ENCODE peak calls at places on chromosomes 16 and 17, in ten cellular contexts. One of them, this sample, is unnamed.
A peak's percentile ranks its signal among the peaks of the same experiment; 100 is the strongest.

GRCh38 chr16:89502319-89502843 is 5.8 kb upstream of the SPG7 start:
- DNase-seq in amygdala: no peak
- DNase-seq in GM04504: no peak
- DNase-seq in NCI-H1417: no peak
- DNase-seq in Calu3: peak; percentile 90
- DNase-seq in DMS153: no peak
- DNase-seq in lung microvascular endothelial cell: peak; percentile 44
- DNase-seq in activated CD8-positive, alpha-beta T cell treated with anti-CD3 and anti-CD28 coated beads for 36 hours: no peak
- DNase-seq in GM03348: no peak
- DNase-seq in SHP77 treated with DMSO at 0.1 percent for 48 hours: no peak
- DNase-seq in this sample: no peak

GRCh38 chr16:82481455-82481854 is 145.3 kb upstream of the CDH13 start:
- DNase-seq in NCI-H1417: no peak
- DNase-seq in GM03348: no peak
- DNase-seq in amygdala: no peak
- DNase-seq in DMS153: no peak
- DNase-seq in Calu3: no peak
- DNase-seq in activated CD8-positive, alpha-beta T cell treated with anti-CD3 and anti-CD28 coated beads for 36 hours: no peak
- DNase-seq in lung microvascular endothelial cell: no peak
- DNase-seq in GM04504: no peak
- DNase-seq in SHP77 treated with DMSO at 0.1 percent for 48 hours: no peak
- DNase-seq in this sample: no peak

GRCh38 chr17:15971108-15971507 is 26.2 kb downstream of the ADORA2B start:
- DNase-seq in GM04504: no peak
- DNase-seq in GM03348: no peak
- DNase-seq in NCI-H1417: no peak
- DNase-seq in SHP77 treated with DMSO at 0.1 percent for 48 hours: no peak
- DNase-seq in activated CD8-positive, alpha-beta T cell treated with anti-CD3 and anti-CD28 coated beads for 36 hours: no peak
- DNase-seq in Calu3: no peak
- DNase-seq in DMS153: no peak
- DNase-seq in lung microvascular endothelial cell: no peak
- DNase-seq in amygdala: no peak
- DNase-seq in this sample: no peak

GRCh38 chr16:16780588-16780987 is 401.6 kb downstream of the NPIPA7 start:
- DNase-seq in DMS153: no peak
- DNase-seq in GM04504: no peak
- DNase-seq in NCI-H1417: no peak
- DNase-seq in SHP77 treated with DMSO at 0.1 percent for 48 hours: no peak
- DNase-seq in Calu3: no peak
- DNase-seq in lung microvascular endothelial cell: no peak
- DNase-seq in amygdala: no peak
- DNase-seq in GM03348: no peak
- DNase-seq in activated CD8-positive, alpha-beta T cell treated with anti-CD3 and anti-CD28 coated beads for 36 hours: no peak
- DNase-seq in this sample: no peak

GRCh38 chr16:66517586-66518263 is 32.2 kb downstream of the TK2 start:
- DNase-seq in lung microvascular endothelial cell: no peak
- DNase-seq in NCI-H1417: no peak
- DNase-seq in DMS153: no peak
- DNase-seq in activated CD8-positive, alpha-beta T cell treated with anti-CD3 and anti-CD28 coated beads for 36 hours: no peak
- DNase-seq in amygdala: no peak
- DNase-seq in SHP77 treated with DMSO at 0.1 percent for 48 hours: no peak
- DNase-seq in GM03348: no peak
- DNase-seq in GM04504: no peak
- DNase-seq in Calu3: no peak
- DNase-seq in this sample: no peak

GRCh38 chr17:78014651-78015050 is 56.1 kb downstream of the TNRC6C start:
- DNase-seq in NCI-H1417: peak; percentile 38
- DNase-seq in GM03348: no peak
- DNase-seq in GM04504: no peak
- DNase-seq in Calu3: no peak
- DNase-seq in SHP77 treated with DMSO at 0.1 percent for 48 hours: no peak
- DNase-seq in lung microvascular endothelial cell: no peak
- DNase-seq in activated CD8-positive, alpha-beta T cell treated with anti-CD3 and anti-CD28 coated beads for 36 hours: no peak
- DNase-seq in DMS153: no peak
- DNase-seq in amygdala: no peak
- DNase-seq in this sample: no peak

GRCh38 chr16:85056211-85056748 is 28.7 kb downstream of the KIAA0513 start:
- DNase-seq in activated CD8-positive, alpha-beta T cell treated with anti-CD3 and anti-CD28 coated beads for 36 hours: no peak
- DNase-seq in GM03348: peak; percentile 67
- DNase-seq in GM04504: no peak
- DNase-seq in DMS153: no peak
- DNase-seq in SHP77 treated with DMSO at 0.1 percent for 48 hours: no peak
- DNase-seq in NCI-H1417: no peak
- DNase-seq in lung microvascular endothelial cell: peak; percentile 22
- DNase-seq in amygdala: no peak
- DNase-seq in Calu3: no peak
- DNase-seq in this sample: no peak

GRCh38 chr17:63698381-63698885 is 1.5 kb downstream of the LIMD2 start:
- DNase-seq in SHP77 treated with DMSO at 0.1 percent for 48 hours: no peak
- DNase-seq in amygdala: no peak
- DNase-seq in GM03348: no peak
- DNase-seq in NCI-H1417: no peak
- DNase-seq in activated CD8-positive, alpha-beta T cell treated with anti-CD3 and anti-CD28 coated beads for 36 hours: peak; percentile 66
- DNase-seq in GM04504: no peak
- DNase-seq in DMS153: no peak
- DNase-seq in lung microvascular endothelial cell: no peak
- DNase-seq in Calu3: no peak
- DNase-seq in this sample: no peak

GRCh38 chr17:4340914-4341615 is 25.4 kb downstream of the UBE2G1 start:
- DNase-seq in DMS153: no peak
- DNase-seq in lung microvascular endothelial cell: no peak
- DNase-seq in GM03348: peak; percentile 58
- DNase-seq in GM04504: no peak
- DNase-seq in SHP77 treated with DMSO at 0.1 percent for 48 hours: no peak
- DNase-seq in Calu3: no peak
- DNase-seq in amygdala: no peak
- DNase-seq in NCI-H1417: no peak
- DNase-seq in activated CD8-positive, alpha-beta T cell treated with anti-CD3 and anti-CD28 coated beads for 36 hours: no peak
- DNase-seq in this sample: no peak

GRCh38 chr16:75218256-75219076 is at the start of gene CTRB1:
- DNase-seq in Calu3: no peak
- DNase-seq in amygdala: peak; percentile 20
- DNase-seq in GM03348: no peak
- DNase-seq in GM04504: no peak
- DNase-seq in lung microvascular endothelial cell: no peak
- DNase-seq in SHP77 treated with DMSO at 0.1 percent for 48 hours: no peak
- DNase-seq in DMS153: no peak
- DNase-seq in NCI-H1417: no peak
- DNase-seq in activated CD8-positive, alpha-beta T cell treated with anti-CD3 and anti-CD28 coated beads for 36 hours: peak; percentile 43
- DNase-seq in this sample: no peak

GRCh38 chr17:52157603-52158449 is 688 bp downstream of the CA10 start:
- DNase-seq in DMS153: peak; percentile 22
- DNase-seq in activated CD8-positive, alpha-beta T cell treated with anti-CD3 and anti-CD28 coated beads for 36 hours: peak; percentile 20
- DNase-seq in SHP77 treated with DMSO at 0.1 percent for 48 hours: no peak
- DNase-seq in GM03348: peak; percentile 9
- DNase-seq in GM04504: no peak
- DNase-seq in NCI-H1417: no peak
- DNase-seq in lung microvascular endothelial cell: no peak
- DNase-seq in Calu3: no peak
- DNase-seq in amygdala: peak; percentile 34
- DNase-seq in this sample: no peak

GRCh38 chr17:65638221-65638940 is 76.9 kb upstream of the AXIN2 start:
- DNase-seq in GM03348: no peak
- DNase-seq in NCI-H1417: peak; percentile 51
- DNase-seq in Calu3: no peak
- DNase-seq in DMS153: no peak
- DNase-seq in activated CD8-positive, alpha-beta T cell treated with anti-CD3 and anti-CD28 coated beads for 36 hours: no peak
- DNase-seq in GM04504: no peak
- DNase-seq in amygdala: no peak
- DNase-seq in lung microvascular endothelial cell: no peak
- DNase-seq in SHP77 treated with DMSO at 0.1 percent for 48 hours: peak; percentile 68
- DNase-seq in this sample: peak; percentile 58

GRCh38 chr16:75820672-75821071 is 94.4 kb upstream of the CPHXL start:
- DNase-seq in NCI-H1417: no peak
- DNase-seq in amygdala: no peak
- DNase-seq in GM04504: no peak
- DNase-seq in SHP77 treated with DMSO at 0.1 percent for 48 hours: no peak
- DNase-seq in lung microvascular endothelial cell: no peak
- DNase-seq in DMS153: no peak
- DNase-seq in GM03348: no peak
- DNase-seq in activated CD8-positive, alpha-beta T cell treated with anti-CD3 and anti-CD28 coated beads for 36 hours: no peak
- DNase-seq in Calu3: no peak
- DNase-seq in this sample: no peak

GRCh38 chr17:68450391-68450790 is 6.9 kb downstream of the WIPI1 start:
- DNase-seq in DMS153: no peak
- DNase-seq in GM03348: no peak
- DNase-seq in GM04504: no peak
- DNase-seq in SHP77 treated with DMSO at 0.1 percent for 48 hours: no peak
- DNase-seq in activated CD8-positive, alpha-beta T cell treated with anti-CD3 and anti-CD28 coated beads for 36 hours: no peak
- DNase-seq in Calu3: no peak
- DNase-seq in lung microvascular endothelial cell: no peak
- DNase-seq in amygdala: no peak
- DNase-seq in NCI-H1417: peak; percentile 14
- DNase-seq in this sample: peak; percentile 44

GRCh38 chr17:64130559-64131001 is 636 bp upstream of the ERN1 start:
- DNase-seq in Calu3: no peak
- DNase-seq in amygdala: no peak
- DNase-seq in NCI-H1417: no peak
- DNase-seq in DMS153: peak; percentile 35
- DNase-seq in GM04504: peak; percentile 51
- DNase-seq in activated CD8-positive, alpha-beta T cell treated with anti-CD3 and anti-CD28 coated beads for 36 hours: peak; percentile 83
- DNase-seq in lung microvascular endothelial cell: peak; percentile 92
- DNase-seq in GM03348: no peak
- DNase-seq in SHP77 treated with DMSO at 0.1 percent for 48 hours: peak; percentile 49
- DNase-seq in this sample: no peak

GRCh38 chr16:66471264-66471663 is 44.2 kb downstream of the BEAN1 start:
- DNase-seq in NCI-H1417: no peak
- DNase-seq in amygdala: no peak
- DNase-seq in GM03348: no peak
- DNase-seq in DMS153: no peak
- DNase-seq in activated CD8-positive, alpha-beta T cell treated with anti-CD3 and anti-CD28 coated beads for 36 hours: no peak
- DNase-seq in GM04504: no peak
- DNase-seq in lung microvascular endothelial cell: no peak
- DNase-seq in SHP77 treated with DMSO at 0.1 percent for 48 hours: no peak
- DNase-seq in Calu3: no peak
- DNase-seq in this sample: no peak

GRCh38 chr16:19084879-19085278 is 17.5 kb downstream of the COQ7 start:
- DNase-seq in lung microvascular endothelial cell: no peak
- DNase-seq in GM04504: no peak
- DNase-seq in SHP77 treated with DMSO at 0.1 percent for 48 hours: no peak
- DNase-seq in amygdala: no peak
- DNase-seq in activated CD8-positive, alpha-beta T cell treated with anti-CD3 and anti-CD28 coated beads for 36 hours: no peak
- DNase-seq in NCI-H1417: no peak
- DNase-seq in Calu3: no peak
- DNase-seq in DMS153: no peak
- DNase-seq in GM03348: no peak
- DNase-seq in this sample: no peak

GRCh38 chr16:4924593-4925378 is 12.2 kb downstream of the PPL start:
- DNase-seq in lung microvascular endothelial cell: no peak
- DNase-seq in SHP77 treated with DMSO at 0.1 percent for 48 hours: peak; percentile 19
- DNase-seq in Calu3: peak; percentile 95
- DNase-seq in activated CD8-positive, alpha-beta T cell treated with anti-CD3 and anti-CD28 coated beads for 36 hours: no peak
- DNase-seq in GM04504: no peak
- DNase-seq in GM03348: no peak
- DNase-seq in amygdala: no peak
- DNase-seq in NCI-H1417: no peak
- DNase-seq in DMS153: no peak
- DNase-seq in this sample: no peak

GRCh38 chr16:86714166-86714565 is 135.8 kb downstream of the FOXL1 start:
- DNase-seq in activated CD8-positive, alpha-beta T cell treated with anti-CD3 and anti-CD28 coated beads for 36 hours: no peak
- DNase-seq in GM04504: no peak
- DNase-seq in amygdala: no peak
- DNase-seq in DMS153: no peak
- DNase-seq in lung microvascular endothelial cell: no peak
- DNase-seq in NCI-H1417: no peak
- DNase-seq in SHP77 treated with DMSO at 0.1 percent for 48 hours: no peak
- DNase-seq in GM03348: peak; percentile 25
- DNase-seq in Calu3: no peak
- DNase-seq in this sample: no peak

GRCh38 chr17:43714338-43715149 is 44.0 kb downstream of the SOST start:
- DNase-seq in lung microvascular endothelial cell: peak; percentile 68
- DNase-seq in NCI-H1417: peak; percentile 24
- DNase-seq in SHP77 treated with DMSO at 0.1 percent for 48 hours: no peak
- DNase-seq in DMS153: no peak
- DNase-seq in GM03348: peak; percentile 45
- DNase-seq in Calu3: no peak
- DNase-seq in activated CD8-positive, alpha-beta T cell treated with anti-CD3 and anti-CD28 coated beads for 36 hours: no peak
- DNase-seq in amygdala: no peak
- DNase-seq in GM04504: no peak
- DNase-seq in this sample: no peak

GRCh38 chr16:21150375-21151001 is at the start of gene DNAH3:
- DNase-seq in SHP77 treated with DMSO at 0.1 percent for 48 hours: peak; percentile 38
- DNase-seq in GM04504: no peak
- DNase-seq in amygdala: no peak
- DNase-seq in activated CD8-positive, alpha-beta T cell treated with anti-CD3 and anti-CD28 coated beads for 36 hours: no peak
- DNase-seq in GM03348: no peak
- DNase-seq in lung microvascular endothelial cell: no peak
- DNase-seq in NCI-H1417: peak; percentile 88
- DNase-seq in Calu3: peak; percentile 54
- DNase-seq in DMS153: peak; percentile 95
- DNase-seq in this sample: peak; percentile 86

GRCh38 chr16:30065943-30066881 is 652 bp downstream of the ALDOA start:
- DNase-seq in NCI-H1417: peak; percentile 63
- DNase-seq in SHP77 treated with DMSO at 0.1 percent for 48 hours: no peak
- DNase-seq in amygdala: no peak
- DNase-seq in GM04504: no peak
- DNase-seq in lung microvascular endothelial cell: peak; percentile 72
- DNase-seq in GM03348: peak; percentile 77
- DNase-seq in DMS153: no peak
- DNase-seq in activated CD8-positive, alpha-beta T cell treated with anti-CD3 and anti-CD28 coated beads for 36 hours: peak; percentile 62
- DNase-seq in Calu3: peak; percentile 54
- DNase-seq in this sample: no peak

GRCh38 chr17:21201302-21201602 is 12.7 kb downstream of the TMEM11 start:
- DNase-seq in Calu3: no peak
- DNase-seq in NCI-H1417: peak; percentile 8
- DNase-seq in SHP77 treated with DMSO at 0.1 percent for 48 hours: no peak
- DNase-seq in GM04504: no peak
- DNase-seq in DMS153: no peak
- DNase-seq in amygdala: no peak
- DNase-seq in activated CD8-positive, alpha-beta T cell treated with anti-CD3 and anti-CD28 coated beads for 36 hours: no peak
- DNase-seq in lung microvascular endothelial cell: no peak
- DNase-seq in GM03348: peak; percentile 37
- DNase-seq in this sample: no peak

GRCh38 chr16:78045865-78046581 is 23.7 kb downstream of the CLEC3A start:
- DNase-seq in GM03348: peak; percentile 69
- DNase-seq in DMS153: no peak
- DNase-seq in lung microvascular endothelial cell: peak; percentile 72
- DNase-seq in NCI-H1417: no peak
- DNase-seq in activated CD8-positive, alpha-beta T cell treated with anti-CD3 and anti-CD28 coated beads for 36 hours: peak; percentile 53
- DNase-seq in SHP77 treated with DMSO at 0.1 percent for 48 hours: no peak
- DNase-seq in amygdala: peak; percentile 19
- DNase-seq in Calu3: no peak
- DNase-seq in GM04504: peak; percentile 10
- DNase-seq in this sample: no peak

GRCh38 chr17:48818361-48818841 is 1.4 kb upstream of the TTLL6 start:
- DNase-seq in Calu3: no peak
- DNase-seq in activated CD8-positive, alpha-beta T cell treated with anti-CD3 and anti-CD28 coated beads for 36 hours: no peak
- DNase-seq in NCI-H1417: peak; percentile 73
- DNase-seq in GM03348: no peak
- DNase-seq in DMS153: peak; percentile 34
- DNase-seq in amygdala: no peak
- DNase-seq in lung microvascular endothelial cell: no peak
- DNase-seq in SHP77 treated with DMSO at 0.1 percent for 48 hours: peak; percentile 83
- DNase-seq in GM04504: no peak
- DNase-seq in this sample: no peak

GRCh38 chr16:84500531-84500930 is 3.9 kb downstream of the MEAK7 start:
- DNase-seq in NCI-H1417: no peak
- DNase-seq in activated CD8-positive, alpha-beta T cell treated with anti-CD3 and anti-CD28 coated beads for 36 hours: no peak
- DNase-seq in amygdala: no peak
- DNase-seq in GM04504: no peak
- DNase-seq in GM03348: no peak
- DNase-seq in Calu3: no peak
- DNase-seq in lung microvascular endothelial cell: no peak
- DNase-seq in DMS153: no peak
- DNase-seq in SHP77 treated with DMSO at 0.1 percent for 48 hours: no peak
- DNase-seq in this sample: no peak

GRCh38 chr16:12229759-12230594 is 253.4 kb downstream of the SNX29 start:
- DNase-seq in GM04504: peak; percentile 55
- DNase-seq in SHP77 treated with DMSO at 0.1 percent for 48 hours: peak; percentile 73
- DNase-seq in activated CD8-positive, alpha-beta T cell treated with anti-CD3 and anti-CD28 coated beads for 36 hours: no peak
- DNase-seq in Calu3: no peak
- DNase-seq in lung microvascular endothelial cell: peak; percentile 58
- DNase-seq in GM03348: peak; percentile 43
- DNase-seq in NCI-H1417: peak; percentile 83
- DNase-seq in amygdala: no peak
- DNase-seq in DMS153: peak; percentile 89
- DNase-seq in this sample: no peak

GRCh38 chr16:50025544-50025931 is 513 bp downstream of the CNEP1R1 start:
- DNase-seq in Calu3: no peak
- DNase-seq in activated CD8-positive, alpha-beta T cell treated with anti-CD3 and anti-CD28 coated beads for 36 hours: peak; percentile 52
- DNase-seq in lung microvascular endothelial cell: peak; percentile 16
- DNase-seq in NCI-H1417: peak; percentile 78
- DNase-seq in amygdala: no peak
- DNase-seq in SHP77 treated with DMSO at 0.1 percent for 48 hours: no peak
- DNase-seq in DMS153: no peak
- DNase-seq in GM04504: no peak
- DNase-seq in GM03348: no peak
- DNase-seq in this sample: no peak